ENCODE peak calls at places on chromosomes 2 and 18, in five cellular contexts. One of them, this sample, is unnamed.

GRCh38 chr2:217761645-217762277 is 241.0 kb downstream of the TNS1 start:
- DNase-seq in MM.1S: no peak
- DNase-seq in CD8-positive, alpha-beta T cell: no peak
- DNase-seq in body of pancreas: no peak
- DNase-seq in AG09309: no peak
- DNase-seq in this sample: no peak

GRCh38 chr2:31812051-31812798 is 198.6 kb downstream of the MEMO1 start:
- DNase-seq in body of pancreas: no peak
- DNase-seq in CD8-positive, alpha-beta T cell: no peak
- DNase-seq in MM.1S: peak; percentile 87
- DNase-seq in AG09309: no peak
- DNase-seq in this sample: peak; percentile 77

GRCh38 chr2:111975053-111975552 is 76.7 kb downstream of the MERTK start:
- DNase-seq in MM.1S: no peak
- DNase-seq in body of pancreas: no peak
- DNase-seq in CD8-positive, alpha-beta T cell: no peak
- DNase-seq in AG09309: peak; percentile 35
- DNase-seq in this sample: no peak

GRCh38 chr2:96546797-96547196 is 10.2 kb downstream of the ARID5A start:
- DNase-seq in AG09309: no peak
- DNase-seq in CD8-positive, alpha-beta T cell: no peak
- DNase-seq in body of pancreas: no peak
- DNase-seq in MM.1S: no peak
- DNase-seq in this sample: no peak

GRCh38 chr2:150495993-150496627 is 8.6 kb upstream of the RND3 start:
- DNase-seq in MM.1S: no peak
- DNase-seq in CD8-positive, alpha-beta T cell: no peak
- DNase-seq in body of pancreas: no peak
- DNase-seq in AG09309: peak; percentile 95
- DNase-seq in this sample: no peak

GRCh38 chr2:45494275-45494977 is 116.6 kb downstream of the SRBD1 start:
- DNase-seq in MM.1S: peak; percentile 68
- DNase-seq in CD8-positive, alpha-beta T cell: no peak
- DNase-seq in body of pancreas: no peak
- DNase-seq in AG09309: peak; percentile 42
- DNase-seq in this sample: peak; percentile 32

GRCh38 chr2:191895743-191896142 is 48.9 kb upstream of the CAVIN2 start:
- DNase-seq in MM.1S: no peak
- DNase-seq in AG09309: no peak
- DNase-seq in CD8-positive, alpha-beta T cell: no peak
- DNase-seq in body of pancreas: no peak
- DNase-seq in this sample: no peak

GRCh38 chr2:3633982-3634630 is 23.9 kb upstream of the ALLC start:
- DNase-seq in AG09309: no peak
- DNase-seq in MM.1S: no peak
- DNase-seq in CD8-positive, alpha-beta T cell: no peak
- DNase-seq in body of pancreas: peak; percentile 6
- DNase-seq in this sample: no peak

GRCh38 chr18:28736951-28737350 is 560.0 kb upstream of the CDH2 start:
- DNase-seq in MM.1S: no peak
- DNase-seq in CD8-positive, alpha-beta T cell: no peak
- DNase-seq in AG09309: no peak
- DNase-seq in body of pancreas: no peak
- DNase-seq in this sample: no peak

GRCh38 chr2:202164409-202164808 is 74.0 kb downstream of the SUMO1 start:
- DNase-seq in CD8-positive, alpha-beta T cell: no peak
- DNase-seq in AG09309: no peak
- DNase-seq in MM.1S: no peak
- DNase-seq in body of pancreas: no peak
- DNase-seq in this sample: no peak

GRCh38 chr2:134493797-134494196 is 225.0 kb downstream of the TMEM163 start:
- DNase-seq in MM.1S: no peak
- DNase-seq in body of pancreas: no peak
- DNase-seq in AG09309: no peak
- DNase-seq in CD8-positive, alpha-beta T cell: no peak
- DNase-seq in this sample: no peak

GRCh38 chr2:32564417-32565035 is 63.3 kb upstream of the TTC27 start:
- DNase-seq in CD8-positive, alpha-beta T cell: no peak
- DNase-seq in AG09309: no peak
- DNase-seq in body of pancreas: no peak
- DNase-seq in MM.1S: no peak
- DNase-seq in this sample: no peak

GRCh38 chr2:230582851-230583283 is 129.8 kb upstream of the CAB39 start:
- DNase-seq in body of pancreas: no peak
- DNase-seq in AG09309: peak; percentile 10
- DNase-seq in CD8-positive, alpha-beta T cell: no peak
- DNase-seq in MM.1S: no peak
- DNase-seq in this sample: peak; percentile 49

GRCh38 chr2:126658910-126659613 is 3.1 kb downstream of the GYPC start:
- DNase-seq in MM.1S: peak; percentile 78
- DNase-seq in AG09309: no peak
- DNase-seq in body of pancreas: peak; percentile 23
- DNase-seq in CD8-positive, alpha-beta T cell: peak; percentile 50
- DNase-seq in this sample: peak; percentile 70

GRCh38 chr2:112768432-112768831 is 4.0 kb upstream of the CKAP2L start:
- DNase-seq in body of pancreas: no peak
- DNase-seq in MM.1S: no peak
- DNase-seq in CD8-positive, alpha-beta T cell: no peak
- DNase-seq in AG09309: peak; percentile 61
- DNase-seq in this sample: no peak

DNA sequence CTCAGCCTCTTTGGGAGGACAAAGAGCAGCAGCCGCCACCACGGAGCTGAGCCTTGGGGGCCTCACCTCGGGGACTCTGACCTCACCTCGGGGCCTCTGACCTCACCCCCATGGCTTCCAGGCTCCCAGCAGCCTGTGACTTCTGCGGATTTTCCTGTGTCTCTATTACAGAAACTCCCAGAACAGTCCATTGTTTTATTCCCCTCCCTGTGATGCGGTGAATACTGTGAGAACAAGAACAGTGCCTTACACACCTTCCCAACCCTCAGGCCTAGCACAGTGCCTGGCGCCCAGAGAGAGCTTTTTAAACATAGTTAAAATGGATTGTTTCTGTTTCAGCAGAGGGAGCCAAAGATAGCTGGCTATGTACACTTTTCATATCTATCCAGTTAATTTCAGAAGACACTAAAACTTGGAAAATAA is 63.7 kb downstream of the MBP start:
- DNase-seq in MM.1S: no peak
- DNase-seq in AG09309: no peak
- DNase-seq in CD8-positive, alpha-beta T cell: no peak
- DNase-seq in body of pancreas: no peak
- DNase-seq in this sample: no peak
- TF ChIP-seq CTCF in MM.1S: no peak
- TF ChIP-seq CTCF in AG09309: peak; percentile 13
- TF ChIP-seq CTCF in CD8-positive, alpha-beta T cell: no peak
- TF ChIP-seq CTCF in body of pancreas: no peak
- TF ChIP-seq CTCF in this sample: no peak

GRCh38 chr2:165087933-165088901 is 115.6 kb downstream of the SCN3A start:
- DNase-seq in CD8-positive, alpha-beta T cell: no peak
- DNase-seq in body of pancreas: no peak
- DNase-seq in AG09309: no peak
- DNase-seq in MM.1S: no peak
- DNase-seq in this sample: no peak
- TF ChIP-seq CTCF in CD8-positive, alpha-beta T cell: no peak
- TF ChIP-seq CTCF in body of pancreas: no peak
- TF ChIP-seq CTCF in AG09309: no peak
- TF ChIP-seq CTCF in MM.1S: peak; percentile 9
- TF ChIP-seq CTCF in this sample: no peak

DNA sequence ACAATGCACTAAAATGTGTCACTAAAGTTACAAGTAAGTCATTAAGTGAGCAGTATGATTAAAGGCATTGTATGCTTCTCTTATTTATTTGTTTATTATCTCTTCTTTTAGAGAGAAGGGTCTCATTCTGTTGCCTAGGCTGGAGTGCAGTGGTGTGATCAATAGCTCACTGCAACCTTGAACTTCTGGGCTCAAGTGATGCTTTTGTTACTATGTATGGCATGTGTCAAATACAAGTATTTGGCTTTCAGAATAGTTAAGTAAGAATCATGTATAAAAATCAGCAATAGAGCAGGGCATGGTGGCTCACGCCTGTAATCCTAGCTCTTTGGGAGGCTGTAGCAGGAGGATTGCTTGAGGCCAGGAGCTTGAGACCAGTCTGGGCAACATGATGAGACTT is 15.8 kb upstream of the AAK1 start:
- DNase-seq in body of pancreas: no peak
- DNase-seq in MM.1S: no peak
- DNase-seq in CD8-positive, alpha-beta T cell: no peak
- DNase-seq in AG09309: no peak
- DNase-seq in this sample: no peak
- TF ChIP-seq CTCF in body of pancreas: no peak
- TF ChIP-seq CTCF in MM.1S: no peak
- TF ChIP-seq CTCF in CD8-positive, alpha-beta T cell: no peak
- TF ChIP-seq CTCF in AG09309: no peak
- TF ChIP-seq CTCF in this sample: no peak

GRCh38 chr2:196987298-196987653 is 60.8 kb upstream of the PGAP1 start:
- DNase-seq in MM.1S: no peak
- DNase-seq in body of pancreas: no peak
- DNase-seq in AG09309: no peak
- DNase-seq in CD8-positive, alpha-beta T cell: no peak
- DNase-seq in this sample: no peak

GRCh38 chr2:196987654-196988364 is 61.3 kb upstream of the PGAP1 start:
- DNase-seq in MM.1S: peak; percentile 26
- DNase-seq in AG09309: peak; percentile 91
- DNase-seq in CD8-positive, alpha-beta T cell: no peak
- DNase-seq in body of pancreas: no peak
- DNase-seq in this sample: no peak

GRCh38 chr2:196989496-196989895 is 63.0 kb upstream of the PGAP1 start:
- DNase-seq in CD8-positive, alpha-beta T cell: no peak
- DNase-seq in body of pancreas: no peak
- DNase-seq in MM.1S: no peak
- DNase-seq in AG09309: no peak
- DNase-seq in this sample: no peak

GRCh38 chr2:196990092-196990491 is 63.6 kb upstream of the PGAP1 start:
- DNase-seq in CD8-positive, alpha-beta T cell: no peak
- DNase-seq in body of pancreas: no peak
- DNase-seq in AG09309: no peak
- DNase-seq in MM.1S: no peak
- DNase-seq in this sample: no peak

GRCh38 chr2:196988599-196988998 is 62.1 kb upstream of the PGAP1 start:
- DNase-seq in AG09309: no peak
- DNase-seq in body of pancreas: no peak
- DNase-seq in CD8-positive, alpha-beta T cell: no peak
- DNase-seq in MM.1S: no peak
- DNase-seq in this sample: no peak
- TF ChIP-seq CTCF in AG09309: no peak
- TF ChIP-seq CTCF in body of pancreas: no peak
- TF ChIP-seq CTCF in CD8-positive, alpha-beta T cell: no peak
- TF ChIP-seq CTCF in MM.1S: no peak
- TF ChIP-seq CTCF in this sample: no peak

DNA sequence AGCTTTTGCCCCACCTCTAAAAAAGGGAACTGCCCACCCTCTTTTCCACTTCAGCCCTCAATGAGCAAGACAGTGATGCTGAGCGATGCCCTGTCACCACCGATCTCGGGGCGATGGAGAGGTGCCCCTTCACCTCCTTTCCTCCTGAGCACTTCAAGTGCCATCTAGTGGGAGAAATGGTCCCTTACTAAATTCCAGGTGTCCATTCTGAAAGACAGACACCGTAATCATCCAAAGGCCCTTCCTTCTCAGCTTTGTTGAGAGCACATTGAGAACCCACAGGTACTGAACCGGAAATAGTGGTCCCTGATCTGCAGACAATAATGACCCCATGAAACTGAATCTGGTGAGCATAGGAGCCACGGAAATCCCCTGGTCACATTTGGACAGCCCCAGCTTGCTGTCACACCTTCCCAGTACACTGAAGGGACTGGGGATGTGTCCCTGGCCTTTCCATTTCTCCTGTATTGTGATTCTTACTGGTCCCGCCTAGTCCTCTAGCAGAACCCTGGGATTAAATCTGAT is 38.5 kb downstream of the KCTD18 start:
- DNase-seq in MM.1S: peak; percentile 92
- DNase-seq in CD8-positive, alpha-beta T cell: peak; percentile 27
- DNase-seq in AG09309: no peak
- DNase-seq in body of pancreas: no peak
- DNase-seq in this sample: peak; percentile 71
- TF ChIP-seq CTCF in MM.1S: peak; percentile 86
- TF ChIP-seq CTCF in CD8-positive, alpha-beta T cell: peak; percentile 61
- TF ChIP-seq CTCF in AG09309: peak; percentile 55
- TF ChIP-seq CTCF in body of pancreas: peak; percentile 37
- TF ChIP-seq CTCF in this sample: peak; percentile 51

DNA sequence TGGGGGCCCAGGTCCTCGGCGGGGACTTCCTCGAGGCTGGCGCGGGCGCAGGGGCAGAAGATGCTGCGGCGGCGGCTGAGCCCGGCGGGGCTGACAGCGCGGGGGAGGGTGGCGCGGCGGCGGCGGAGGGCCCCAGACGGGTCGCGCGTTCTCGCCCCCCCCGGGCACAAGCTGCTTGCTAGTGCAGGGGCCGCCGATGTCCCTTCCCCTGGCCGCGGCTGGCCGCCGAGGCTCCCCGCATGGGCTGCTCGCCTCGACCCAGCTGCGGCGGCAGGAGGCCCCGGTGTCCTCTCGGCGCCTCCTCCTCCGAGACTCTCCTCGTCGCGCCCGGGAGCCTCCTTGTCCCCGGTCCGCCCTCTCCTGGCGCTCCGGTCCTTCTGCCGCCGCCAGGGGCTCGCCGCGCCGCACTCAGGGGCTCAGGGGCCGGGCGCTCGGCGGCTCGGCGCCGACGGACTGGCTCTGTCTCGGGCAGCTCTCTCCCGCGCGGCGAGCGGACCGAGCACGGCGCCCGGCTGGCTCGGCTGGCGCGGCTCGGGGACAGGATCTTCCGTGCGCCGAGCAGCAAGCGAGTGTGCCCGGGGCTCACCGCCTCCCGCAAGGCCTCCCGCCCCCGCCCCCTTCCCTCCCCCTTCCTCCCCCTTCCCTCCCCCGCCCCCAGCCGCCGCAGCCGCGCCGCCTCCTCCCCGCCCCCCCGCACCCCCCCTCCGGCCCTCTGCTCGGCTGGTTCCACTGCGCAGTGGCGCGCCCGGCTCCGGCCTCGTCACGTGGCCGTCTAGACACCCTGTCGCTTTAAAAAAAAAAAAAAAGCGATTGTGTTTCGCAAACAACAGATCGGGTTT is 902 bp upstream of the SMAD7 start:
- DNase-seq in CD8-positive, alpha-beta T cell: peak; percentile 85
- DNase-seq in AG09309: peak; percentile 75
- DNase-seq in MM.1S: peak; percentile 95
- DNase-seq in body of pancreas: peak; percentile 88
- DNase-seq in this sample: peak; percentile 94
- TF ChIP-seq CTCF in CD8-positive, alpha-beta T cell: no peak
- TF ChIP-seq CTCF in AG09309: peak; percentile 8
- TF ChIP-seq CTCF in MM.1S: no peak
- TF ChIP-seq CTCF in body of pancreas: peak; percentile 43
- TF ChIP-seq CTCF in this sample: no peak

GRCh38 chr18:79789091-79789891 is 8.4 kb upstream of the KCNG2 start:
- DNase-seq in CD8-positive, alpha-beta T cell: no peak
- DNase-seq in MM.1S: no peak
- DNase-seq in body of pancreas: no peak
- DNase-seq in AG09309: no peak
- DNase-seq in this sample: no peak

GRCh38 chr18:79787527-79788095 is 10.1 kb upstream of the KCNG2 start:
- DNase-seq in CD8-positive, alpha-beta T cell: no peak
- DNase-seq in MM.1S: no peak
- DNase-seq in body of pancreas: no peak
- DNase-seq in AG09309: no peak
- DNase-seq in this sample: no peak

GRCh38 chr18:79786781-79787526 is 10.8 kb upstream of the KCNG2 start:
- DNase-seq in AG09309: peak; percentile 84
- DNase-seq in CD8-positive, alpha-beta T cell: no peak
- DNase-seq in MM.1S: no peak
- DNase-seq in body of pancreas: no peak
- DNase-seq in this sample: no peak

GRCh38 chr18:79789901-79790885 is 7.5 kb upstream of the KCNG2 start:
- DNase-seq in body of pancreas: no peak
- DNase-seq in MM.1S: no peak
- DNase-seq in AG09309: no peak
- DNase-seq in CD8-positive, alpha-beta T cell: no peak
- DNase-seq in this sample: no peak

GRCh38 chr18:79788096-79789085 is 9.3 kb upstream of the KCNG2 start:
- DNase-seq in CD8-positive, alpha-beta T cell: no peak
- DNase-seq in body of pancreas: no peak
- DNase-seq in AG09309: no peak
- DNase-seq in MM.1S: no peak
- DNase-seq in this sample: no peak
- TF ChIP-seq CTCF in CD8-positive, alpha-beta T cell: no peak
- TF ChIP-seq CTCF in body of pancreas: no peak
- TF ChIP-seq CTCF in AG09309: no peak
- TF ChIP-seq CTCF in MM.1S: no peak
- TF ChIP-seq CTCF in this sample: no peak